ENCODE peak calls at places on chromosomes 11 and 22, in five cellular contexts. N is K562, Z is GM12878, U is HepG2, W is SK-N-SH. B is an unnamed sample.
A peak's percentile ranks its signal among the peaks of the same experiment; 100 is the strongest.

GRCh38 chr11:126790550-126790981 is 210.0 kb downstream of the KIRREL3 start:
- DNase-seq in Z (no peak), U (no peak), W (no peak), N (no peak), B (no peak)

GRCh38 chr22:25447689-25448434 is 116.6 kb upstream of the GRK3 start:
- DNase-seq in U (peak; percentile 83), N (peak; percentile 93), Z (peak; percentile 84), W (peak; percentile 88), B (peak; percentile 97)

GRCh38 chr22:22463855-22464540 is 44.5 kb downstream of the ZNF280B start:
- DNase-seq in W (peak; percentile 67), U (peak; percentile 62), N (peak; percentile 99), Z (no peak), B (peak; percentile 83)

GRCh38 chr11:126997196-126997595 is 3.4 kb downstream of the KIRREL3 start:
- DNase-seq in N (no peak), Z (no peak), W (no peak), U (no peak), B (no peak)

GRCh38 chr11:106127604-106128003 is 50.1 kb downstream of the AASDHPPT start:
- DNase-seq in Z (no peak), U (no peak), W (no peak), N (no peak), B (no peak)

GRCh38 chr11:91703042-91703441 is 521.6 kb upstream of the FAT3 start:
- DNase-seq in U (peak; percentile 1), Z (no peak), W (no peak), N (no peak), B (no peak)

GRCh38 chr11:64245401-64245796 is 1.3 kb downstream of the PPP1R14B start:
- DNase-seq in W (no peak), Z (no peak), N (no peak), U (no peak), B (no peak)

GRCh38 chr11:57368106-57368826 is 12.7 kb downstream of the PRG3 start:
- DNase-seq in W (no peak), U (no peak), Z (no peak), N (no peak), B (no peak)

GRCh38 chr11:72673284-72673942 is 809 bp downstream of the PDE2A start:
- DNase-seq in N (no peak), W (no peak), U (no peak), Z (no peak), B (no peak)

GRCh38 chr11:122979103-122979814 is 2.4 kb downstream of the BSX start:
- DNase-seq in W (no peak), N (no peak), Z (no peak), U (no peak), B (no peak)

GRCh38 chr11:67646535-67647336 is 3.8 kb downstream of the ACY3 start:
- DNase-seq in N (no peak), Z (peak; percentile 70), W (no peak), U (no peak), B (no peak)

GRCh38 chr11:94583213-94583884 is 16.2 kb downstream of the PIWIL4 start:
- DNase-seq in N (no peak), W (no peak), Z (no peak), U (no peak), B (no peak)

GRCh38 chr11:117701781-117702180 is 95.2 kb downstream of the DSCAML1 start:
- DNase-seq in Z (no peak), N (no peak), W (no peak), U (no peak), B (no peak)

GRCh38 chr22:17772249-17772962 is 1.9 kb downstream of the BID start:
- DNase-seq in U (no peak), N (no peak), W (peak; percentile 87), Z (no peak), B (no peak)

GRCh38 chr11:2580061-2580421 is 119.8 kb downstream of the KCNQ1OT1 start:
- DNase-seq in Z (no peak), U (no peak), W (peak; percentile 30), N (no peak), B (no peak)

GRCh38 chr11:114472661-114473060 is 33.4 kb downstream of the REXO2 start:
- DNase-seq in U (no peak), Z (no peak), W (no peak), N (no peak), B (no peak)

GRCh38 chr11:6006395-6006794 is 351 bp downstream of the OR56A4 start:
- DNase-seq in U (no peak), Z (no peak), N (no peak), W (no peak), B (no peak)

GRCh38 chr22:50620861-50621490 is 7.0 kb downstream of the ARSA start:
- DNase-seq in U (peak; percentile 25), Z (peak; percentile 86), W (no peak), N (no peak), B (no peak)

GRCh38 chr11:69588270-69588669 is 52.7 kb upstream of the CCND1 start:
- DNase-seq in Z (no peak), U (peak; percentile 28), W (no peak), N (no peak), B (no peak)

GRCh38 chr22:40403141-40403540 is 32.7 kb downstream of the SGSM3 start:
- DNase-seq in U (no peak), N (no peak), Z (no peak), W (no peak), B (no peak)

GRCh38 chr11:99803501-99803900 is 782.8 kb downstream of the CNTN5 start:
- DNase-seq in N (no peak), Z (no peak), W (no peak), U (no peak), B (no peak)

GRCh38 chr11:66443602-66444001 is 5.0 kb upstream of the MRPL11 start:
- DNase-seq in W (no peak), U (no peak), N (no peak), Z (no peak), B (no peak)

GRCh38 chr11:62544521-62545436 is 1.8 kb downstream of the AHNAK start:
- DNase-seq in U (no peak), W (no peak), Z (no peak), N (peak; percentile 39), B (peak; percentile 33)

DNA sequence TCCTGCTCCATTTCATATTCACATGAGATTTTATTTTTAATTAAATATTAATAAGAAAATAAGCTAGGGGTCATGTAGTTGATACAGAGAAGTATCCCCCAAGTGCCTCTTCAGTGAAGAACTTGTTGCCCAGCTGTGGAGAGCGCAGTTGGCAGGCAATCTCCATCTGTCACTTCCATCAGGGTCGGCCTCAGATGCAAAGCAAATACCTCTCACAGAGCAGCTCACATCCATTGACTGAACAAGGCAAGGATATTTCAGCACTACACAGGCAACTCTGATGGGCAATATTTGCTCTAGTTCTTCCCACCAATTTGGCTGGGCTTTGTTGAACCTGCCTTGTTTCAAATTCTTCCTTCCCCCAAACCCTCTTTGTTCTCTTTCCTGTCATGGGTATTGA is 129.4 kb downstream of the NOX4 start:
- DNase-seq in Z (no peak), U (no peak), W (no peak), N (no peak), B (no peak)
- TF ChIP-seq FOXM1 in Z (no peak), U (no peak), W (no peak), N (no peak), B (no peak)

GRCh38 chr22:36613958-36614357 is 85.0 kb upstream of the EIF3D start:
- DNase-seq in W (no peak), U (peak; percentile 80), Z (no peak), N (no peak), B (no peak)

GRCh38 chr22:36610567-36610966 is 81.6 kb upstream of the EIF3D start:
- DNase-seq in Z (no peak), N (no peak), W (no peak), U (no peak), B (no peak)

GRCh38 chr22:36611241-36611976 is 82.4 kb upstream of the EIF3D start:
- DNase-seq in N (no peak), W (no peak), Z (no peak), U (no peak), B (no peak)

GRCh38 chr22:36610056-36610455 is 81.1 kb upstream of the EIF3D start:
- DNase-seq in Z (no peak), U (no peak), W (no peak), N (no peak), B (no peak)

DNA sequence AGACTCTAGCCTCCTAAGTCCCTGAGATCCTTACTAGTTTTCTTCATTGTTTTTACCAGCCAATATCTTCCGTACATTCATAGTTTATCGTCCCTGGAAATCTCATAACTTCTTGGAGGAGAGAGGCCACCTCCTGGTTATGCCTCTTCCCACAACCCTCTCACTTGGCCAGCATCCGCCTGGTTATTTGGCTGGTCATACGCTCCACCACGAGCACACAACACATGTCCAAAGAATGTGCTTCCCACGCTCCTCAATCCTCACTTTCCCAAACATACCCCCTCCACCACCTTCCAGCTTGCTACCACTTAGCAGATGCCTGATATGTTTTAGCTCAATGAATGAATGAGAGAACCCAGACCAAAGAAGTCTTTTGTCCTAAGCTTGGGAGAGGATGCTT is 83.5 kb upstream of the EIF3D start:
- DNase-seq in U (no peak), W (no peak), N (no peak), Z (no peak), B (no peak)
- TF ChIP-seq FOXM1 in U (no peak), W (no peak), N (no peak), Z (no peak), B (no peak)

DNA sequence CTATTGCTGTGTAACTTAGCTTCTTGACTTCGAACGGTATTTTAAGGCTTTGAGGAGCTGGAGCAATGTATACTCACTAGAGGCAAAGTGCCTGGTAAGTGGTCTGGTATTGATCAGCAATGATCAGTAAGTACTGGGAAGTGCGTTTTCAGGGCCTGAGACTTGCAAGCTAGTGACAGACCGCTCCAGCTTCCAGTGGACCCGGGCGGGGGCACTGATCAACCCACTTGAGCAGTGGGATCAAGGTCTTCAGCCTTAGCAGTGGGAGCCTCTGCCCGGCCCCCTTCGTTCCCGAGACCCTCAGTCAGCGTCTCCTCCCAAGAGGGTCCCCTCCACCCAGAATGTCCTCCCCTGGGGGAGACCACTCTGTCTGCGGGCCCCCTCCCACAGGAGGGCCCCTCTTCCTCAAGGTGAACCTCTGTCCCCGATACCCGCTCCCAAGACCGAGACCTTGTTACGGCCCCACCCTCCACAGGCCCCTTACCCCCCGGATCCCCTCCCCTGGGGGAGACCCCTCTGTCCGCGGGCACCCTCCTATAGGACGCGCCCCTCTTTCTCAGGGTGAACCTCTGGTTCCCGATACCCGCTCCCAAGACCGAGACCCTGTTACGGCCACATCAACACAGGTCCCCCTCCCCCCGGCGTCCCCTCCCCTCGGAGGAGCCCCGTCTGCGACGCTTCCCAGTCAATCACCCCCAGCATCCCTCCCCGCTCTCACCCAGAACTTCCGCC is 417 bp upstream of the ATXN10 start:
- DNase-seq in Z (no peak), W (peak; percentile 94), N (no peak), U (no peak), B (peak; percentile 13)
- TF ChIP-seq FOXM1 in Z (no peak), W (no peak), N (no peak), U (no peak), B (no peak)

DNA sequence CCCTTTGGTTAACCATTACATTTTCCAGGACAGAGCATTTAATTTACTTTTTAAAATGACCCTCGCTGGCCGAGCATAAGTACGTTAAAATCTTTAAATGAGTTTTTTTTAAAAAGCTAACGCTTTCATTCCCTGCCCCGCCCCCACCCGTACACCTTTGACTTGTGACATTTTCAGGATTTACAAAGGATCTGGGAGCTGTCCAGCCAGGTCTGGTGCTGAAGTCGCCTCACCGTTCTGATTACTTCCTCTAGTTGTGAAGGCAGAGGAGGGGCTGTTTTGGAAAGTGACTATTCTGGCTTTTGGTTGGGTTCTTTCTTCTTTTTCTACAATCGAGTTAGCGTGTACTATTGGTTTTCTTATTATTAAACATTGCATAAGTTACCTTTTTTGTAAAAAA is 2.9 kb downstream of the C11orf87 start:
- DNase-seq in W (no peak), Z (no peak), N (peak; percentile 22), U (peak; percentile 4), B (no peak)
- TF ChIP-seq FOXM1 in W (no peak), Z (no peak), N (no peak), U (no peak), B (no peak)

GRCh38 chr22:21045585-21046294 is at the start of gene LRRC74B:
- DNase-seq in U (peak; percentile 67), N (peak; percentile 100), W (peak; percentile 97), Z (peak; percentile 31), B (peak; percentile 98)
- TF ChIP-seq FOXM1 in U (no peak), N (no peak), W (no peak), Z (no peak), B (no peak)

B was measured in HEK293T.